ENCODE peak calls at places on chromosomes 7 and 10, in six cellular contexts. M is transverse colon; I is activated CD4-positive, alpha-beta T cell treated with anti-CD3 and anti-CD28 coated beads for 36 hours; N is caudate nucleus; S is ELR; J is NCI-H2029. H is an unnamed sample.

GRCh38 chr10:126561499-126562208 is 108.8 kb downstream of the C10orf90 start:
- DNase-seq in N (peak; percentile 82), M (no peak), J (no peak), S (no peak), I (no peak), H (no peak)

GRCh38 chr7:122304604-122304975 is at the start of gene FEZF1:
- DNase-seq in M (no peak), J (no peak), I (no peak), N (no peak), S (no peak), H (no peak)

GRCh38 chr10:33553951-33554571 is 219.6 kb upstream of the NRP1 start:
- DNase-seq in S (no peak), J (no peak), I (no peak), M (no peak), N (no peak), H (no peak)

GRCh38 chr7:30214651-30215137 is 69.7 kb upstream of the ZNRF2 start:
- DNase-seq in I (no peak), J (no peak), N (no peak), M (no peak), S (no peak), H (no peak)

GRCh38 chr10:121179006-121179405 is 327.8 kb downstream of the WDR11 start:
- DNase-seq in J (no peak), I (no peak), N (no peak), S (no peak), M (no peak), H (no peak)

GRCh38 chr7:133789951-133790350 is 337.2 kb upstream of the LRGUK start:
- DNase-seq in M (no peak), N (no peak), J (no peak), S (peak; percentile 53), I (no peak), H (no peak)

GRCh38 chr10:96606216-96606615 is 19.4 kb upstream of the TM9SF3 start:
- DNase-seq in M (no peak), J (no peak), S (peak; percentile 90), I (no peak), N (no peak), H (no peak)

GRCh38 chr7:157793973-157794763 is 457.4 kb downstream of the DNAJB6 start:
- DNase-seq in I (no peak), J (no peak), S (no peak), N (peak; percentile 17), M (no peak), H (no peak)

GRCh38 chr7:38518516-38518915 is 112.7 kb downstream of the AMPH start:
- DNase-seq in M (no peak), I (no peak), J (no peak), S (no peak), N (no peak), H (no peak)

GRCh38 chr7:55690-56248 is 136.6 kb upstream of the FAM20C start:
- DNase-seq in N (no peak), I (no peak), M (no peak), S (peak; percentile 22), J (no peak), H (no peak)

GRCh38 chr10:3782456-3783312 is 2.3 kb downstream of the KLF6 start:
- DNase-seq in I (peak; percentile 57), N (peak; percentile 27), J (peak; percentile 35), M (peak; percentile 64), S (peak; percentile 94), H (peak; percentile 6)

GRCh38 chr10:103884681-103885139 is 29.3 kb upstream of the SH3PXD2A start:
- DNase-seq in S (peak; percentile 76), N (no peak), M (peak; percentile 30), J (peak; percentile 21), I (peak; percentile 22), H (peak; percentile 27)